ENCODE peak calls at places on chromosome 3, in ten cellular contexts. A, S, M, P, I, W, J, Q, O and E are unnamed samples. For H3K27me3, the result is how much of the 10 kb centered on the place peaks cover.

GRCh38 chr3:185153170-185153733 is 392 bp upstream of the C3orf70 start:
- DNase-seq in A (peak), S (no peak), M (no peak), P (peak), I (no peak), W (peak), J (no peak), Q (no peak), O (no peak), E (no peak)

GRCh38 chr3:161423911-161424522 is 52.7 kb upstream of the SPTSSB start:
- DNase-seq in A (peak), S (no peak), M (no peak), P (no peak), I (peak), W (no peak), J (no peak), Q (no peak), O (peak), E (no peak)

GRCh38 chr3:105904683-105905320 is 36.0 kb upstream of the CBLB start:
- DNase-seq in A (no peak), S (no peak), M (no peak), P (no peak), I (no peak), W (no peak), J (no peak), Q (peak), O (no peak), E (no peak)

GRCh38 chr3:13850161-13850945 is 29.5 kb downstream of the WNT7A start:
- DNase-seq in A (no peak), S (peak), M (no peak), P (no peak), I (peak), W (no peak), J (no peak), Q (peak), O (no peak), E (no peak)

GRCh38 chr3:172341482-172342059 is 106.7 kb downstream of the GHSR start:
- DNase-seq in A (peak), S (no peak), M (no peak), P (no peak), I (peak), W (no peak), J (no peak), Q (peak), O (peak), E (no peak)

GRCh38 chr3:71206821-71207220 is 376.7 kb downstream of the FOXP1 start:
- DNase-seq in A (no peak), S (no peak), M (no peak), P (no peak), I (no peak), W (no peak), J (no peak), Q (no peak), O (peak), E (no peak)

GRCh38 chr3:12632523-12632922 is 31.4 kb downstream of the RAF1 start:
- DNase-seq in A (no peak), S (no peak), M (no peak), P (no peak), I (no peak), W (no peak), J (no peak), Q (no peak), O (no peak), E (no peak)

GRCh38 chr3:170469151-170470062 is 50.7 kb downstream of the CLDN11 start:
- DNase-seq in A (peak), S (no peak), M (no peak), P (no peak), I (peak), W (peak), J (no peak), Q (peak), O (no peak), E (no peak)

GRCh38 chr3:123285479-123285878 is 83.7 kb downstream of the SEC22A start:
- DNase-seq in A (no peak), S (no peak), M (no peak), P (no peak), I (no peak), W (no peak), J (no peak), Q (no peak), O (no peak), E (no peak)

GRCh38 chr3:14435175-14436011 is 33.0 kb downstream of the SLC6A6 start:
- DNase-seq in A (no peak), S (no peak), M (no peak), P (no peak), I (no peak), W (no peak), J (no peak), Q (peak), O (peak), E (no peak)

GRCh38 chr3:24373198-24373959 is 121.3 kb downstream of the THRB start:
- DNase-seq in A (no peak), S (no peak), M (no peak), P (peak), I (no peak), W (no peak), J (peak), Q (no peak), O (no peak), E (no peak)

GRCh38 chr3:196684548-196685407 is 27.3 kb downstream of the CEP19 start:
- DNase-seq in A (peak), S (peak), M (peak), P (peak), I (peak), W (peak), J (peak), Q (peak), O (peak), E (peak)

GRCh38 chr3:8318002-8318649 is 183.5 kb upstream of the LMCD1 start:
- DNase-seq in A (no peak), S (no peak), M (no peak), P (no peak), I (no peak), W (no peak), J (no peak), Q (peak), O (no peak), E (no peak)

GRCh38 chr3:53161820-53162671 is 1.0 kb downstream of the PRKCD start:
- DNase-seq in A (peak), S (peak), M (peak), P (peak), I (no peak), W (peak), J (no peak), Q (no peak), O (peak), E (no peak)

GRCh38 chr3:171809513-171810277 is 588 bp downstream of the PLD1 start:
- DNase-seq in A (peak), S (peak), M (no peak), P (peak), I (peak), W (peak), J (peak), Q (peak), O (peak), E (peak)

GRCh38 chr3:193744048-193744821 is 151.2 kb downstream of the OPA1 start:
- DNase-seq in A (no peak), S (no peak), M (no peak), P (no peak), I (peak), W (no peak), J (no peak), Q (peak), O (peak), E (no peak)

GRCh38 chr3:187880438-187880837 is 135.2 kb upstream of the BCL6 start:
- DNase-seq in A (no peak), S (no peak), M (no peak), P (no peak), I (no peak), W (no peak), J (no peak), Q (peak), O (no peak), E (no peak)

GRCh38 chr3:101639280-101639963 is 37.5 kb downstream of the ZBTB11 start:
- DNase-seq in A (no peak), S (peak), M (no peak), P (no peak), I (no peak), W (no peak), J (no peak), Q (no peak), O (no peak), E (no peak)

GRCh38 chr3:69009559-69010410 is 3.7 kb downstream of the EOGT start:
- DNase-seq in A (no peak), S (no peak), M (no peak), P (no peak), I (no peak), W (no peak), J (peak), Q (peak), O (peak), E (no peak)

GRCh38 chr3:133667118-133667517 is 5.4 kb upstream of the TOPBP1 start:
- DNase-seq in A (no peak), S (no peak), M (no peak), P (no peak), I (no peak), W (no peak), J (no peak), Q (no peak), O (no peak), E (no peak)

GRCh38 chr3:101150504-101150903 is 157.3 kb upstream of the ABI3BP start:
- DNase-seq in A (no peak), S (no peak), M (no peak), P (no peak), I (no peak), W (no peak), J (no peak), Q (no peak), O (no peak), E (no peak)

GRCh38 chr3:98602078-98602678 is 8.8 kb upstream of the CPOX start:
- DNase-seq in A (peak), S (no peak), M (peak), P (no peak), I (peak), W (no peak), J (no peak), Q (peak), O (peak), E (peak)

GRCh38 chr3:153714588-153715285 is 406.5 kb upstream of the ARHGEF26 start:
- DNase-seq in A (no peak), S (no peak), M (no peak), P (no peak), I (no peak), W (no peak), J (no peak), Q (no peak), O (no peak), E (no peak)

GRCh38 chr3:111601810-111602209 is 6.7 kb upstream of the ZBED2 start:
- DNase-seq in A (no peak), S (no peak), M (no peak), P (no peak), I (no peak), W (no peak), J (no peak), Q (no peak), O (no peak), E (no peak)

GRCh38 chr3:3802021-3802420 is 2.8 kb downstream of the LRRN1 start:
- DNase-seq in A (no peak), S (no peak), M (no peak), P (no peak), I (no peak), W (no peak), J (no peak), Q (no peak), O (no peak), E (no peak)

GRCh38 chr3:3799173-3800075 is at the start of gene LRRN1:
- DNase-seq in A (peak), S (peak), M (peak), P (peak), I (peak), W (peak), J (peak), Q (peak), O (no peak), E (peak)

GRCh38 chr3:3800076-3800448 is 831 bp downstream of the LRRN1 start:
- DNase-seq in A (peak), S (peak), M (peak), P (no peak), I (no peak), W (peak), J (no peak), Q (no peak), O (no peak), E (no peak)

GRCh38 chr3:3800685-3801509 is 1.7 kb downstream of the LRRN1 start:
- DNase-seq in A (peak), S (peak), M (no peak), P (peak), I (no peak), W (peak), J (peak), Q (peak), O (no peak), E (peak)

GRCh38 chr3:3801510-3801841 is 2.2 kb downstream of the LRRN1 start:
- DNase-seq in A (no peak), S (no peak), M (no peak), P (no peak), I (no peak), W (no peak), J (no peak), Q (no peak), O (no peak), E (no peak)
- TF ChIP-seq CTCF in A (no peak), S (no peak), M (no peak), P (no peak), I (no peak), W (no peak), J (no peak), Q (no peak), O (no peak), E (no peak)

GRCh38 chr3:152469238-152470025 is 200.7 kb downstream of the MBNL1 start:
- DNase-seq in A (no peak), S (no peak), M (no peak), P (no peak), I (no peak), W (no peak), J (no peak), Q (no peak), O (no peak), E (no peak)

GRCh38 chr3:152472606-152472954 is 203.9 kb downstream of the MBNL1 start:
- DNase-seq in A (no peak), S (no peak), M (no peak), P (no peak), I (no peak), W (no peak), J (no peak), Q (no peak), O (no peak), E (no peak)

GRCh38 chr3:152471814-152472605 is 203.3 kb downstream of the MBNL1 start:
- DNase-seq in A (peak), S (no peak), M (peak), P (no peak), I (peak), W (peak), J (peak), Q (peak), O (peak), E (peak)

GRCh38 chr3:152470095-152470494 is 201.4 kb downstream of the MBNL1 start:
- DNase-seq in A (no peak), S (no peak), M (no peak), P (no peak), I (no peak), W (no peak), J (no peak), Q (no peak), O (no peak), E (no peak)

GRCh38 chr3:152470893-152471292 is 202.2 kb downstream of the MBNL1 start:
- DNase-seq in A (no peak), S (no peak), M (no peak), P (no peak), I (no peak), W (no peak), J (no peak), Q (no peak), O (no peak), E (no peak)
- H3K27me3 ChIP-seq in A (under half), S (under half), M (under half), P (under half), I (under half), W (under half), J (under half), Q (under half), O (under half), E (under half)

DNA sequence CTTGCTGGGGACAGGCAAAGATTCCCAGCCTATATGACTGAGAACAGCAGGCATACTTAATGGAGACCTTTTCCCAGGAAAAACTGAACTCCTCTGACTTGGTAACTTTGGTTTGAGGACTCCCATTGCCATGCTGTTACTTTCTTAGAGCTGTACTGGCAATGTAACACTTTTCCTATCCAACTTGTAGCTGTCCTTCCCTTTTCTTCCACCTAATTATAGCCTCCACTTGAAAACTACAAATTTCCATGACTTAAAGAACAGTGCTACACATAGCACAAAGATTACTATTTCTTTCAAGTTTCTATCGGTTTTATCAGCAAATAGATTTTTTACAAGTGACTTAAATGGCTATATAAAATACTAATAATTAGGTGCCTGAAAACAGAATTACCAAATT is 116.9 kb downstream of the GSK3B start:
- DNase-seq in A (no peak), S (no peak), M (no peak), P (no peak), I (no peak), W (no peak), J (no peak), Q (no peak), O (no peak), E (no peak)
- H3K4me3 ChIP-seq in A (no peak), S (no peak), M (no peak), P (no peak), I (no peak), W (no peak), J (no peak), Q (no peak), O (no peak), E (no peak)

GRCh38 chr3:48425281-48425812 is 4.5 kb downstream of the PLXNB1 start:
- DNase-seq in A (peak), S (no peak), M (no peak), P (peak), I (no peak), W (peak), J (no peak), Q (no peak), O (peak), E (peak)
- TF ChIP-seq CTCF in A (no peak), S (no peak), M (no peak), P (no peak), I (no peak), W (no peak), J (no peak), Q (no peak), O (no peak), E (no peak)